ENCODE peak calls at places on chromosomes 7 and 10, in seven cellular contexts. K, F, O, M, B, G and I are unnamed samples.

GRCh38 chr7:36278767-36279171 is 110.9 kb upstream of the ANLN start:
- DNase-seq in M (peak), F (peak), B (peak), K (peak), O (peak), G (peak), I (no peak)

GRCh38 chr10:43808136-43808535 is 159.5 kb upstream of the ZNF32 start:
- DNase-seq in B (no peak), K (no peak), O (no peak), F (no peak), M (no peak), G (no peak), I (no peak)

GRCh38 chr10:44313706-44314307 is 71.1 kb downstream of the CXCL12 start:
- DNase-seq in M (no peak), B (no peak), G (no peak), O (no peak), F (no peak), K (no peak), I (no peak)

GRCh38 chr7:132440126-132440525 is 136.1 kb downstream of the PLXNA4 start:
- DNase-seq in O (no peak), B (no peak), G (no peak), K (no peak), F (no peak), M (no peak), I (no peak)

GRCh38 chr10:13834581-13835286 is 248.0 kb downstream of the PRPF18 start:
- DNase-seq in B (no peak), F (no peak), O (peak), G (peak), K (peak), M (no peak), I (no peak)

GRCh38 chr10:822661-823367 is 108.7 kb downstream of the LARP4B start:
- DNase-seq in K (no peak), O (no peak), M (no peak), B (no peak), G (no peak), F (no peak), I (no peak)

GRCh38 chr7:122305475-122306319 is 1.1 kb upstream of the FEZF1 start:
- DNase-seq in M (no peak), B (peak), F (no peak), K (peak), G (peak), O (peak), I (no peak)

GRCh38 chr10:976316-976715 is 11.9 kb upstream of the GTPBP4 start:
- DNase-seq in O (no peak), M (no peak), B (no peak), K (no peak), F (no peak), G (no peak), I (no peak)

GRCh38 chr10:32237644-32238345 is 109.2 kb downstream of the EPC1 start:
- DNase-seq in O (no peak), F (no peak), G (no peak), K (peak), M (no peak), B (peak), I (no peak)

GRCh38 chr7:49479936-49480544 is 293.4 kb upstream of the VWC2 start:
- DNase-seq in O (no peak), G (no peak), F (no peak), M (no peak), B (no peak), K (no peak), I (no peak)

GRCh38 chr10:22666287-22667092 is 47.9 kb downstream of the PIP4K2A start:
- DNase-seq in O (no peak), F (no peak), M (no peak), G (no peak), K (peak), B (no peak), I (no peak)

GRCh38 chr7:107622429-107622828 is 38.2 kb upstream of the SLC26A4 start:
- DNase-seq in K (peak), O (peak), G (no peak), M (no peak), B (peak), F (no peak), I (no peak)

DNA sequence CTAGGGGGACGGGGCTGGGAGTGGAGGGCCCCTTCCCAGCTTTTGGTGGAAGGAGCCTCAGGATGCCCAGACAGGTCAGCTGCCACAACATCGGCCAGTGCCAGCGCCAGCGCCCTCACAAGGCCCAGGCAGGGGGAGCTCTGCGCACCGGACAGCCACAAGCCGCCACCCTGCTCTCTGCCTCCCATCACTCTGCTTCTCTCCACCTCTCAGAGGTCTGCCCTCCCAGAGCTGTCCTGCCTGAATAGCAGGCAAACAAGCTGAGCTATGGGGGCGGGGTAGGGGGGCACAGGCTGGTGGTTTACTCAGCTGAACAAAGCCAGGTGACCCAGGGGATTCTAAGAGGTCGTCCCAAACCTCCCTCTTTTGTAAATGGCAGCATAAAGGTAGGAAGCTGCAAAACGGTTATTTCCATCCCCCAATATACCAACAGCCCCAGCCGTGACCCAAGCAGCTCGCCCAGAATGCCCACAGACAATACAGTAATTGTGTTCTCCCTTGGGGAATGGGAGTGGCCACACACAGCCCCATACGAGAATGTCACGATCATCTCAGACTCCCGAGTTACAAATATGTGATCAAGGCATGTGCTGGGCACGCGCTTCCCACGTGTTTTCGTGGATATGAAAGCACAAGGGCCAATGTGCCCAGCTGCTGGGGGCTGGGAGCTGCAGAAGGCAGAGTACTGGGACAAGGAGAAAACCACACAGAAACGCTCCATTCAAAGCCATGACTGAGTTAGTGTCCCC is 19.7 kb downstream of the FAM53B start:
- DNase-seq in G (no peak), K (no peak), B (no peak), O (no peak), M (peak), F (no peak), I (no peak)
- TF ChIP-seq CTCF in G (no peak), K (no peak), B (no peak), O (no peak), M (no peak), F (no peak), I (no peak)

GRCh38 chr7:44080118-44080517 is 2.2 kb downstream of the POLM start:
- DNase-seq in B (no peak), F (no peak), K (no peak), M (no peak), O (no peak), G (no peak), I (no peak)

GRCh38 chr7:44079221-44080021 is 2.9 kb downstream of the POLM start:
- DNase-seq in F (no peak), M (no peak), B (peak), G (no peak), K (no peak), O (no peak), I (no peak)

GRCh38 chr7:44082541-44083207 is 344 bp upstream of the POLM start:
- DNase-seq in B (peak), O (peak), K (peak), G (peak), M (peak), F (peak), I (peak)

GRCh38 chr7:44080686-44081265 is 1.6 kb downstream of the POLM start:
- DNase-seq in K (no peak), F (no peak), B (peak), G (no peak), O (no peak), M (no peak), I (no peak)

DNA sequence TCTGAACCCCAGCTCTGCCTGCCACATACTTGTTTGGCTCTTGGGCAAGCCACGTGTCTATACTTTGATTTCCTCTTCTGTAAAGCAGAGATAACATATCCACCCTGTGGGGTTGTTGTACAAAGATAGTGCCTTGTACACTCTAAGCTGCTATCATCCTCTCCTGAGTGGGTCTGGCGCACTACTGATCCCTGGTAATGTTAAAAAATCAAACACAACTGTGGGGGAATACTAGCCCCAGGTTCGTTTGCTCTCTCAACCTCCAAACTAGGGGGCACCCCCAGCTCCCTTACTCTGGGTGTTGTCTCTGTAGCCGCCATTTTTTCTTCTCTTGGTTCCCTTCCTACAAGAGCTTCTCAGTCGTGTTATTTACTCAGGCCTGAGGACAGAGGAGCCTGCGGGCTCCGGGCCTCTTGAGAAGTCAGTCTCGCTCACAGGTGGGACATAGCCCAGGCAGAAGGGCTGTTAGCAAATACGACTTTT is 1.0 kb downstream of the POLM start:
- DNase-seq in M (no peak), G (no peak), F (no peak), B (peak), K (no peak), O (no peak), I (no peak)
- TF ChIP-seq CTCF in M (no peak), G (no peak), F (no peak), B (no peak), K (no peak), O (no peak), I (no peak)

GRCh38 chr10:117590516-117590915 is 48.0 kb downstream of the EMX2 start:
- DNase-seq in K (no peak), G (no peak), O (no peak), M (peak), B (no peak), F (no peak), I (no peak)

DNA sequence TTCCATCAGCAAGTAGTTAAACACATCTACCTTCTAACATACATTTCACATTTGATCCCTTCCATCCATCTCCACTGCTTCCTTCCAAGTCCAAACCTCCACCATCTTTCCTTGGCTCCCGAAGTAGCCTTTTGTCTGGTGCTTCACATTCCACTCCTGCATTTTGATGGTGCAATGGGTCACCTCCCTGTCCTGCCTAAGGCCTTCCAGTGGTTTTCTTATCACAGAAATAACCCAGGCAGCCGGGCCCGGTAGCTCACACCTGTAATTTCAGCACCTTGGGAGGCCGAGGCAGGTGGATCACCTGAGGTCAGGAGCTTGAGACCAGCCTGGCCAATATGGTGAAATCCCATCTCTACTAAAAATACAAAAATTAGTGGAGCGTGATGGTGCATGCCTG is 44.5 kb downstream of the EMX2 start:
- DNase-seq in K (no peak), O (no peak), B (no peak), F (no peak), M (peak), G (no peak), I (no peak)
- TF ChIP-seq CTCF in K (no peak), O (no peak), B (no peak), F (no peak), M (no peak), G (no peak), I (no peak)

DNA sequence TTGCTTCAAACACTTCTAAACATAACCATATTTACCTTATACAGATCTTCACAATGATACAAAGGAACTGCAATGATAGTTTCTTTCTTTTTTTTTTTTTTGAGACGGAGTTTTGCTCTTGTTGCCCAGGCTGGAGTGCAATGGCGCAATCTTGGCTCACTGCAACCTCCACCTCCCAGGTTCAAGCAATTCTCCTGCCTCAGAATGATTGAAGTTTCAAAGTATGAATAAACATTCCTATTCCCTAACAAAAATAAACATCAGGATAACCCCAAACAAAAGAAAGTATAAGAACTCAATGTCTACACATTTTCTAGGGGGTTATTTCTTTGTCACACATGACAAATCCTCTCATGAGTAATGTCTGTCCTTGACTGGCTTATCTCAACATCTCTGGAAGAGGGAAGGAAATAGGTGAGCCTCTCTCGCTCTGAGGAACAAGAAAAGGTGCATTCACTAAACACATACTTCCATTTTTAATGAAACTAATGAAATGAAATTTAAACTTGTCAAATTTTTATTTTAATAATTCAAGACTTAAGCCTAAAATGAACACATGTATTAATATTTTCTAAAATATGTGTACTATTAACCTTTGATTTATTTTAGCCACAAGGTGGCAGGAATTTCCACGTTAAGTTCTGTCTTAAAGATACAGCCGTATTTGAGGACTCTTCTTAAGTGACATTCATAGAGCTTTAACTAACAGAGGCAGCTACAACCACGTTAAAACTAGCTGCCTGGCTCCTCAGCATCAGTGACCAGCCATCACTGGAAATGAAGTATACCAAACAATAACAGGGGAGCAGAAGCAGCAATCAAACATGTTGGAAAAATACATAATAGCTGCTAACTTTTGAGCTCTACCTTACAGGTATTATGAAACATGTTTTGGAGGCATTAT is 58.3 kb downstream of the MALSU1 start:
- DNase-seq in M (no peak), O (peak), F (no peak), K (peak), G (peak), B (peak), I (no peak)
- TF ChIP-seq CTCF in M (peak), O (peak), F (peak), K (peak), G (peak), B (peak), I (peak)

DNA sequence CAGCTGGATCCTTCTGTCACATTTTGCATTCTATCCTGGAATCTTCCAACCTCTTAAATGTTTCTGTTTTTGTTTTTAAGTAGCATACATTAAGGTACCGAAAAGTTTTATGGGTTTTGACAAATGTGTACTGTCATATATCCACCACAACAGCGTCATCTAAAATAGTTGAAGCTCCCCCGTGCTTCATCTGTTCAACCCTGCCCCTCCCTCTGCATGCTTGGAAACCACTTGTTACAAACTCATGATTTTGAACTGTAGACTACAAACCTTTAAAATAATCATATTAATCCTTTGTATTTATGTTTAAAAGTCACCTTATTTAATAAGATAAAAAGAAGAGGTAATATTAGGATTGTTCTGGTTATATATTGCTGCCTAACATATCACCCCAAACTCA is 182.8 kb upstream of the SMIM30 start:
- DNase-seq in B (no peak), F (no peak), K (no peak), O (no peak), G (no peak), M (no peak), I (no peak)
- TF ChIP-seq CTCF in B (no peak), F (no peak), K (no peak), O (no peak), G (no peak), M (no peak), I (no peak)